ENCODE peak calls at places on chromosomes 11 and 22, in five cellular contexts. E is CD8-positive, alpha-beta T cell; R is HL-60; N is stomach; Y is MM.1S. Q is an unnamed sample.

GRCh38 chr11:72676874-72677341 is 2.7 kb upstream of the PDE2A start:
- DNase-seq in E (peak), R (peak), N (peak), Y (peak), Q (peak)

GRCh38 chr11:96179905-96180304 is 163.1 kb downstream of the MAML2 start:
- DNase-seq in E (no peak), R (no peak), N (no peak), Y (no peak), Q (no peak)

GRCh38 chr22:44668190-44668885 is 33.7 kb upstream of the PRR5 start:
- DNase-seq in E (peak), R (no peak), N (no peak), Y (no peak), Q (no peak)

GRCh38 chr11:6705905-6706535 is 22.9 kb upstream of the MRPL17 start:
- DNase-seq in E (no peak), R (peak), N (peak), Y (peak), Q (peak)

GRCh38 chr11:125148011-125148410 is 16.5 kb upstream of the PKNOX2 start:
- DNase-seq in E (no peak), R (no peak), N (no peak), Y (no peak), Q (no peak)

GRCh38 chr22:24521791-24522245 is 26.7 kb downstream of the UPB1 start:
- DNase-seq in E (peak), R (peak), N (peak), Y (peak), Q (peak)

GRCh38 chr11:762421-763072 is 14.7 kb downstream of the GATD1 start:
- DNase-seq in E (no peak), R (peak), N (peak), Y (no peak), Q (peak)

GRCh38 chr11:111723595-111723994 is 42.6 kb downstream of the PPP2R1B start:
- DNase-seq in E (no peak), R (no peak), N (no peak), Y (no peak), Q (no peak)

GRCh38 chr11:69700278-69701140 is 3.3 kb downstream of the FGF19 start:
- DNase-seq in E (no peak), R (no peak), N (peak), Y (no peak), Q (peak)

GRCh38 chr22:35642305-35642741 is 5.9 kb upstream of the APOL6 start:
- DNase-seq in E (no peak), R (no peak), N (no peak), Y (no peak), Q (no peak)

GRCh38 chr11:14422052-14422813 is 63.2 kb upstream of the RRAS2 start:
- DNase-seq in E (no peak), R (no peak), N (peak), Y (no peak), Q (peak)

GRCh38 chr11:130854483-130854882 is 61.8 kb downstream of the SNX19 start:
- DNase-seq in E (no peak), R (no peak), N (no peak), Y (no peak), Q (no peak)

GRCh38 chr22:23218867-23219251 is 38.5 kb downstream of the BCR start:
- DNase-seq in E (no peak), R (peak), N (peak), Y (no peak), Q (peak)

GRCh38 chr22:32854351-32854804 is 52.9 kb downstream of the TIMP3 start:
- DNase-seq in E (no peak), R (no peak), N (no peak), Y (no peak), Q (peak)

GRCh38 chr11:19368726-19369364 is 128.1 kb upstream of the E2F8 start:
- DNase-seq in E (no peak), R (no peak), N (no peak), Y (no peak), Q (peak)

GRCh38 chr11:129143335-129143734 is 48.8 kb downstream of the ARHGAP32 start:
- DNase-seq in E (no peak), R (no peak), N (peak), Y (no peak), Q (peak)

GRCh38 chr22:35352214-35353111 is 28.4 kb upstream of the HMOX1 start:
- DNase-seq in E (no peak), R (peak), N (peak), Y (peak), Q (peak)

GRCh38 chr11:73478737-73479347 is 102.6 kb downstream of the RELT start:
- DNase-seq in E (no peak), R (no peak), N (no peak), Y (peak), Q (peak)

GRCh38 chr11:134949716-134950115 is 537.7 kb upstream of the B3GAT1 start:
- DNase-seq in E (no peak), R (no peak), N (no peak), Y (no peak), Q (peak)

GRCh38 chr11:68925613-68926012 is 21.9 kb downstream of the IGHMBP2 start:
- DNase-seq in E (no peak), R (no peak), N (no peak), Y (no peak), Q (no peak)

GRCh38 chr11:14065692-14066091 is 103.2 kb downstream of the SPON1 start:
- DNase-seq in E (no peak), R (no peak), N (no peak), Y (no peak), Q (no peak)

GRCh38 chr11:111427471-111427912 is 48.4 kb upstream of the POU2AF1 start:
- DNase-seq in E (no peak), R (no peak), N (no peak), Y (no peak), Q (peak)

DNA sequence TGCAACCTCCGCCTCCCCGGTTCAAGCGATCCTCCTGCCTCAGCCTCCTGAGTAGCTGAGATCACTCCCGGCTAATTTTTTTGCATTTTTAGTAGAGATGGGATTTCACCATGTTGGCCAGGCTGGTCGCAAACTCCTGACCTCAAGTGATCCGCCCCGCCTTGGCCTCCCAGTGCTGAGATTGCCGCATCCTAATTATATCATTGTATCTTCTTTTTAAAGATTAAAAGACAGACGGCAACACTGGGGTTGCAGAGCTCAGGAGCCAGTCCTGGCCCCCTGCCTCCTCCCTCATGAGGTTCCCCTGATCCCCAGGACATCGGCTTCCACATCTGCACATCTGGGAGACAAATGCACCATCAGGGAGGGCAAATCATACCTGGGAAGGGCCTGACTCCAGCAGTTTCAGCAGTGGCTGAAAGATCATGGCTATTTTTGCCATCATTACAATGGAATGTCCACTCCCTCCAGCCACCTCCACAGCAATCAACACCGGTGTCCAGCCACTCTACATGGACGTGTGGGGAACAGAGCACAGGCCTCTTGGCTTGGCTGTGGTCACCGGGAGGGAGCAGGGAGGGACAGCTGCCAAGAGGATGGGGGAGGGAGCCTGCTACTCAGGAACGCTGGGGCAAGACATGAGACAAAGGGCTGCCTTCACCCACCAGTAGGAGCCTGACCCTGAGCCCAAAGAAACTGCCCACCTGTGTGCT is 9.2 kb upstream of the CELSR1 start:
- DNase-seq in E (no peak), R (no peak), N (peak), Y (no peak), Q (peak)
- H3K27ac ChIP-seq in E (no peak), R (no peak), N (peak), Y (no peak), Q (peak)

GRCh38 chr11:17266781-17267180 is 9.8 kb upstream of the NUCB2 start:
- DNase-seq in E (no peak), R (no peak), N (no peak), Y (no peak), Q (no peak)
- H3K27ac ChIP-seq in E (no peak), R (no peak), N (no peak), Y (no peak), Q (no peak)

DNA sequence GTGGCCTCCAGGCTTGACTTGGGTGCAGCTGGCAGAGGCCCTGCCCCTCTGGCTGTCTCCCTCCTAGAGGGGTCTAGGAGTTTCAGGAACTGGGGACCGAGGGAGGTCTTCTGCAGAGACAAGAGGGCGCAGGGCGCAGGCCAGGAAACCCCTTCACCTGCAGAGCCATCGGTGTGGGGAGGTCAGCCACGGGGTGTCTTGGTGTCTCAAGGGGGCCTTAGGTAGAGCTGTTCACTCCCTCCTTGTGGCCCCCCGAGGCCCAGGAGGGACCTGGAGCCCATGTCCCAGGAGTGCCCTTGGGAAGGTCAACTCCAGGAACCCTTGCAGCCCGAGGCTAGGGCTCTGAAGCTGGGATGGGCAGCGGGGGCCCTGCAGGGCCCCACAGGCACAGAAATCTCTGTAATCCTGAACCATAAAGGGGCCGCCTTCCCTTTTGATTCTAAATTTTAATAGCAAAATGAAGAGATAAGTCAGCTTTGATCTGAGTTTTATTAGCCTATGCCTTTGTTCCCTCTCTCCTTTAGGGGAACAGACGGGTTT is 31.4 kb upstream of the TH start:
- DNase-seq in E (no peak), R (no peak), N (no peak), Y (no peak), Q (no peak)
- H3K27ac ChIP-seq in E (no peak), R (no peak), N (peak), Y (no peak), Q (no peak)

GRCh38 chr11:67073908-67074307 is 17.3 kb downstream of the RHOD start:
- DNase-seq in E (no peak), R (no peak), N (no peak), Y (no peak), Q (no peak)

GRCh38 chr11:67071420-67072284 is 15.0 kb downstream of the RHOD start:
- DNase-seq in E (peak), R (peak), N (peak), Y (peak), Q (peak)

GRCh38 chr11:67079065-67079464 is 22.4 kb downstream of the RHOD start:
- DNase-seq in E (no peak), R (no peak), N (no peak), Y (no peak), Q (no peak)

GRCh38 chr11:67072295-67072694 is 15.6 kb downstream of the RHOD start:
- DNase-seq in E (no peak), R (no peak), N (no peak), Y (no peak), Q (no peak)

GRCh38 chr11:67076202-67076601 is 19.6 kb downstream of the RHOD start:
- DNase-seq in E (no peak), R (no peak), N (no peak), Y (no peak), Q (no peak)
- H3K27ac ChIP-seq in E (no peak), R (no peak), N (no peak), Y (no peak), Q (no peak)

DNA sequence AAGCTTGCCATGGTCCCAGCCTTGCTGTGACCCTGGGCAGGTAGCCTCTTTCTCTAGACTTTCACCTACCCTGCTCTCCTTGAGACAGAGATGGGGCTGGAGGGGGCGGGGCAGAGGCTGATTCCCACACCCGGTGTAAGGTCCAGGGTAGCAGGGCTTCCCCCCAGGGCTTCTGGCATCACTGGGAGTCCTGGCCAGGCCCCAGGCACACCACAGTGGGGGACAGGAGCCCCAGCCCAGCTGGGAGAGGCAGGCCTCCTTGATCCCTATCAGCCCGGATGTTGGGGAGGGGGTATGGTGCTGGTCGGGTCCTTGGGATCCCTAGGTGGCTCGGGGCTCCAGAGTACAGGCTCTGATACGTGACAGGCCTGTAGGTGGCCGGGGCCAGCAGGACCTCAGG is 1.7 kb upstream of the NUDT8 start:
- DNase-seq in E (no peak), R (no peak), N (no peak), Y (no peak), Q (no peak)
- H3K27ac ChIP-seq in E (no peak), R (no peak), N (peak), Y (no peak), Q (no peak)

GRCh38 chr11:65185869-65186341 is 4.2 kb downstream of the CAPN1 start:
- DNase-seq in E (no peak), R (no peak), N (no peak), Y (no peak), Q (no peak)

GRCh38 chr11:65186701-65187100 is 5.0 kb downstream of the CAPN1 start:
- DNase-seq in E (no peak), R (no peak), N (no peak), Y (no peak), Q (no peak)

GRCh38 chr11:65187971-65188461 is 6.3 kb downstream of the CAPN1 start:
- DNase-seq in E (no peak), R (no peak), N (no peak), Y (no peak), Q (no peak)

GRCh38 chr11:65188486-65188885 is 6.8 kb downstream of the CAPN1 start:
- DNase-seq in E (no peak), R (no peak), N (no peak), Y (no peak), Q (no peak)

GRCh38 chr11:65187146-65187675 is 5.5 kb downstream of the CAPN1 start:
- DNase-seq in E (no peak), R (no peak), N (no peak), Y (no peak), Q (no peak)
- H3K27ac ChIP-seq in E (no peak), R (no peak), N (no peak), Y (no peak), Q (no peak)

DNA sequence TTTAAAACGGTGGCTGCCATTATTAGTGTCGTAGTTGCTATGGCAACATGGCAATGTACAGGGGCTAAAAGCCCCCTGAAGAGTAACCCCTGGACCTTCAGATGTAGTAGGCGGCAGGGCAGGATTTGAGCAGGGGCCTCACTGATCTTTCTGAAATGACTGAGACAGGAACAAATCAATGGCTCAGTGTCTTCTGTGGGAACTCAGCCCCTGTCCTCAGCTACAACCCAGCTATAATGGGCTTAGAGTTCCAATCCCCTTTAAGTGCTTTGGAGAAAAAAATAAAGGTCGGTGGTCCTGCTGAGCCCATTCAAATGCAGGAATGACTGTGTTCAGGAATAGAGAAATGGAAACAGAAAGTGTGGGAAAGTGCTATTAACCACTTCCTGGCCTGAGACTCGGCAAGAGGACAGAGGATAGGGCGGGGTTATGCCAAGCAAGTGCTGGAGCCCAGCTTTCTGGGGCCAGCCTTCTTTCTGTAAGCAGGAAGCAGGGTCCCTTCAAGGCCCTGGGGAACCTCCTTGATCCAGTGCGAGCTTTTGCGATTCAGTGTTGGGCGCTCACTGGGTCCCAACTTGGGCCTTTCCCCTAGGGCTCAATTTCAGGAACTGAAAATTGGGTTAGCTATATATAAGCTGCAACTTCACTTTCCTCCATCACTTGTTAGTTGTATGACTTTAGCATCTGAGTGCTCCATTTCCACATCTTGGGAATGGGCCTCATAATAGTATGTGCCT is 6.1 kb upstream of the CD82 start:
- DNase-seq in E (no peak), R (no peak), N (no peak), Y (peak), Q (no peak)
- H3K27ac ChIP-seq in E (no peak), R (no peak), N (no peak), Y (no peak), Q (no peak)

DNA sequence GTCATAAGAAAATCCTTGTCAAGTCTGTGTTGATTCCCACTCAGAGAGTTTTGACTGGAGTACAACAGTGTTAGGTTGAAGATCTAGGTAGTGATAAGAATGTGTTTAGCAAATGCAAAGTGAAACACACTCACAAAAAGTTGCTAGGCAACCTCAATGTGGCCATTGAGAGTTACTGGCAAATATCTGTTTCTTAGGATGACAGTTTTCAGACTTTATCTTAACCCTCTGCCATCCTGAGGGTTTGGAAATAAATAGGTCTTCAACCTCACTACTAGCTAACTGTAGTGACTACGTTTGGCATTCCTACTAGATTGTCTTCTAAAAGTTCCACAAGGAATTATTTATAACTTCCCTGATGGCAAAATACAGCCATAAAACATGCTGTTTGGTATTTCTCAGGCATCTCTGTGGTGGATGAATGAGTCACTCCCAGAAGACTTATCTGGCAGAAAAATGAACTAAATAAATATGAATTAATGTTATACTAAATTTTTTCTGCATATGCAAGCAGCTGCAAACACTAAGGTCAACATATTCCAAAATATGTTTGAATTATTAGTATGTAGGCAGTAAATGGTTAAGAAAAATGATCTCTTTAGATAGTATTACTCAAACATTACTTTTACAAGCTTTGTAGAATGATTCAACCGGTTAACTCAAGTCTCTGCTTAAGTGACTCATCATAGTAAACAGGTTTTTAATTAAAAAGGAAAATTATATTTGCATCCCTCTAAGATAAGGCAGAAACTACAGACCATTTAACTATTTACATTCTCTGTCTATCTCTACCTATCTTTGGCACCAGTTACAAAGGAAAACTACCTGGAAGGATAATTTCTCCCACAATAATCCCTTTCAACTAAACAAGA is 17.1 kb upstream of the SYTL2 start:
- DNase-seq in E (no peak), R (no peak), N (no peak), Y (peak), Q (peak)
- H3K27ac ChIP-seq in E (peak), R (no peak), N (peak), Y (no peak), Q (peak)